ENCODE peak calls at places on chromosomes 6 and 20, in five cellular contexts. One of them, this sample, is unnamed.
A peak's percentile ranks its signal among the peaks of the same experiment; 100 is the strongest.

GRCh38 chr6:125512621-125513020 is 210.9 kb upstream of the HDDC2 start:
- DNase-seq in sigmoid colon: no peak
- DNase-seq in heart right ventricle: no peak
- DNase-seq in PC-9: no peak
- DNase-seq in heart left ventricle: no peak
- DNase-seq in this sample: no peak

GRCh38 chr6:131923356-131923755 is 27.8 kb downstream of the CCN2 start:
- DNase-seq in sigmoid colon: peak; percentile 70
- DNase-seq in heart right ventricle: no peak
- DNase-seq in PC-9: peak; percentile 59
- DNase-seq in heart left ventricle: peak; percentile 41
- DNase-seq in this sample: no peak

GRCh38 chr6:24431045-24431451 is 28.3 kb downstream of the MRS2 start:
- DNase-seq in heart right ventricle: no peak
- DNase-seq in PC-9: no peak
- DNase-seq in sigmoid colon: no peak
- DNase-seq in heart left ventricle: no peak
- DNase-seq in this sample: no peak

GRCh38 chr6:113137411-113137810 is 719.7 kb upstream of the MARCKS start:
- DNase-seq in heart right ventricle: peak; percentile 21
- DNase-seq in sigmoid colon: peak; percentile 58
- DNase-seq in heart left ventricle: peak; percentile 43
- DNase-seq in PC-9: no peak
- DNase-seq in this sample: no peak

GRCh38 chr6:56683882-56684281 is 41.2 kb upstream of the DST start:
- DNase-seq in heart right ventricle: no peak
- DNase-seq in heart left ventricle: no peak
- DNase-seq in sigmoid colon: no peak
- DNase-seq in PC-9: peak; percentile 80
- DNase-seq in this sample: no peak

GRCh38 chr20:64184795-64185194 is 20.5 kb downstream of the MYT1 start:
- DNase-seq in heart left ventricle: no peak
- DNase-seq in heart right ventricle: no peak
- DNase-seq in sigmoid colon: no peak
- DNase-seq in PC-9: no peak
- DNase-seq in this sample: no peak

GRCh38 chr6:169752074-169752623 is 727 bp downstream of the ERMARD start:
- DNase-seq in PC-9: no peak
- DNase-seq in sigmoid colon: no peak
- DNase-seq in heart left ventricle: no peak
- DNase-seq in heart right ventricle: no peak
- DNase-seq in this sample: no peak

GRCh38 chr20:49450281-49450707 is 32.2 kb downstream of the KCNB1 start:
- DNase-seq in heart left ventricle: no peak
- DNase-seq in heart right ventricle: no peak
- DNase-seq in sigmoid colon: no peak
- DNase-seq in PC-9: no peak
- DNase-seq in this sample: no peak

GRCh38 chr6:96760153-96760687 is 77.1 kb downstream of the GPR63 start:
- DNase-seq in heart left ventricle: no peak
- DNase-seq in sigmoid colon: no peak
- DNase-seq in heart right ventricle: no peak
- DNase-seq in PC-9: no peak
- DNase-seq in this sample: no peak

GRCh38 chr6:1942834-1943233 is 302.6 kb downstream of the GMDS start:
- DNase-seq in PC-9: no peak
- DNase-seq in heart right ventricle: no peak
- DNase-seq in heart left ventricle: no peak
- DNase-seq in sigmoid colon: no peak
- DNase-seq in this sample: no peak

GRCh38 chr6:128979061-128979460 is 96.1 kb downstream of the LAMA2 start:
- DNase-seq in sigmoid colon: no peak
- DNase-seq in heart left ventricle: no peak
- DNase-seq in PC-9: no peak
- DNase-seq in heart right ventricle: no peak
- DNase-seq in this sample: no peak

GRCh38 chr20:41428285-41428684 is 61.7 kb upstream of the EMILIN3 start:
- DNase-seq in heart left ventricle: no peak
- DNase-seq in heart right ventricle: no peak
- DNase-seq in sigmoid colon: no peak
- DNase-seq in PC-9: peak; percentile 53
- DNase-seq in this sample: no peak

GRCh38 chr20:19269737-19270325 is 57.4 kb downstream of the SLC24A3 start:
- DNase-seq in heart right ventricle: no peak
- DNase-seq in sigmoid colon: no peak
- DNase-seq in PC-9: no peak
- DNase-seq in heart left ventricle: no peak
- DNase-seq in this sample: no peak

GRCh38 chr6:150176659-150177058 is 33.8 kb downstream of the PPP1R14C start:
- DNase-seq in sigmoid colon: no peak
- DNase-seq in PC-9: peak; percentile 76
- DNase-seq in heart left ventricle: no peak
- DNase-seq in heart right ventricle: no peak
- DNase-seq in this sample: no peak
- TF ChIP-seq CTCF in sigmoid colon: no peak
- TF ChIP-seq CTCF in PC-9: no peak
- TF ChIP-seq CTCF in heart left ventricle: no peak
- TF ChIP-seq CTCF in heart right ventricle: no peak
- TF ChIP-seq CTCF in this sample: no peak

DNA sequence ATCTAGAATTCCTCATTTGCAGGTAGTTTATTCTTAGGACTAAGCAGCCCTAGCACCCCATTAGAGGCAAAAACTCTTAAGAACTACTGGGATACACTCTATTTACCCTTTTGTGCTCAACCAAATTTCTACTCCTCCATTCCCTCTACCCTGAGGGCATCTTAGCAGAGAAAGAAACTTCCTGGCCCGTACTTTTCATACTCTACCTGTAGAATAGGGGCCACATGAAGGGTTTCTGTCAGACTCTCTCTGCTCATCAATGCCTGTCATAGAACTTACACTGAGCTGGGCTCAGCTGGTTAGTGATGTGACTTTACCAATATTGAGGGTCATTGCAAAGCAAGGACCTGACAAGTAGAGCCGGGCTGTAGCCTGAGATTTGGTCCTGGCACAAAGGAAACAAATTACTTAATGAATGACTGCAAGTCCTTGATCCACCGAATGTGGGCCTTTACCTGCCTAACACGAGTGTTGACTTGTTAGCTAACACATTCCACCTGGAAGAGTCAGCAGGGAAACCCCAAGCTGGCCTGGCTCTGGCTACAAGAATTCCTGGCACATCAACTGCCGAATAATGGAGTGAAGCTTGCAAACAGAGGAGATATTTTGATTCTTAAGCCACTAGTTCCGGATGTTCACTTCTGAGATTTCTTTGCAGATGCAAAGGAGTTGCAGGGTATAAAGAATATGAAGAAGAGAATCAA is 280.5 kb upstream of the JAG1 start:
- DNase-seq in heart right ventricle: no peak
- DNase-seq in sigmoid colon: no peak
- DNase-seq in PC-9: peak; percentile 48
- DNase-seq in heart left ventricle: no peak
- DNase-seq in this sample: no peak
- H3K27ac ChIP-seq in heart right ventricle: no peak overlapping the region
- H3K27ac ChIP-seq in sigmoid colon: no peak overlapping the region
- H3K27ac ChIP-seq in PC-9: no peak overlapping the region
- H3K27ac ChIP-seq in heart left ventricle: no peak overlapping the region
- H3K27ac ChIP-seq in this sample: no peak overlapping the region

DNA sequence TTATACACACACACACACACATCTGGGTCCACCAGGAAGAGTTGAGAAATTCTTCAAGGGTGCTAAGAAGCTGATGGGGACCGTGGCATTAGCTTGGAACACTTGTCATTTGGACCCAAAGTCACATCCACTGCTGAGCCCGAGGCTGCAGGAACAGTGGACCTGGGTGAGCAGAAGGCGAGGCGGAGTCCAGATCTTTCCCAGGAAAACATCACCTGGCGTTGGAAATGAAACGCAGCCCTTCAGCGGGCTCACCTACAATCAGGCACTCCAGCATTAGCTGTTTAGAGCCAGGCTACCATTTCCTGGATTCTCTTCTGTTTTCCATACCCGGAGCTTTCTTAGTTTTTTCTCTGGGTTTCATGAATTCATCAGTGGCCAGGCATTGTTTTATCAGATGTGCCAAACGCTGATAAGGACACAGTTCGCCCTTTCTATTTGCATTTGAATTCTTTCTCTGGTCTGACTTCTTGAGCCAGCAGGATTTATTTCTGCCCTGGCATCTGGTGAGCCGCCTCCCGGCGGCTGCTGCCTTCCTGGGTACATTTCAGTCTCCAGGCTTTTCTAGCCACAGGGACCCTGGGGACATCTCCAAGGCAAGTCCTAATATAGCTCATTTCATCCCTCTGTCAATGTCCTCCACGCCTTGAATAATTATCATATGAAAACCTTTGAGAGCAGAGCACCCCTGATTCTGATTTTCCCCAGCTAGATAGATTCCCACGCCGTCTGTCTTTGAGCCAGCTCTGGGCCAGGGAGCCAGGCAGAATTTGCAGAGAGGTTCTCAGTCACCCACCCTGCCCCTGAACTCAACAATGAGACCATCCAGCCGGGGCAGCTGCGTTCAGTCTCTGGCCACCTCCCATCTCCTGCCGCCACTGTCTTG is 170.9 kb downstream of the TTLL2 start:
- DNase-seq in heart left ventricle: no peak
- DNase-seq in heart right ventricle: no peak
- DNase-seq in PC-9: no peak
- DNase-seq in sigmoid colon: peak; percentile 48
- DNase-seq in this sample: no peak
- H3K9me3 ChIP-seq in heart left ventricle: no peaks in the 10 kb centered on the region
- H3K9me3 ChIP-seq in heart right ventricle: no peaks in the 10 kb centered on the region
- H3K9me3 ChIP-seq in PC-9: no peaks in the 10 kb centered on the region
- H3K9me3 ChIP-seq in sigmoid colon: no peaks in the 10 kb centered on the region
- H3K9me3 ChIP-seq in this sample: no peaks in the 10 kb centered on the region

DNA sequence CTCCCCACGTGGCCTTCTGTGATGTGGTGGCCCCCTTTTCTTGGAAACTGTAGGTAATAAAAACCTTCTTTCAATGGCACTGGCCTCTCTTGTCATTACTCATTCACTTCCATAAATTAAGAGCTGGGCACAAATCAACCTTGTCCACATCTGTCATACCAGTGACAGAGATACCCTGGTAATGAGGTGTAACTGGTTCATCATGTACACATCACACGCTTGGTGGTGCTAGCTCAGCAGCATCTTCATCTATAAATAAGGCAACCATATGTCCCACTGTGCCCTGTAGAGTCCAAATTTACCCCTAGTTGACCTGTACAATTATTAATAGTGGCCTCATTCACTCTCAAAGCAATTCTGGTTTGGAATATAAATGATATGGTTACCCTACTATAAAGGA is 245.6 kb downstream of the HIVEP2 start:
- DNase-seq in heart right ventricle: no peak
- DNase-seq in heart left ventricle: no peak
- DNase-seq in sigmoid colon: no peak
- DNase-seq in PC-9: no peak
- DNase-seq in this sample: no peak
- TF ChIP-seq CTCF in heart right ventricle: no peak
- TF ChIP-seq CTCF in heart left ventricle: no peak
- TF ChIP-seq CTCF in sigmoid colon: no peak
- TF ChIP-seq CTCF in PC-9: no peak
- TF ChIP-seq CTCF in this sample: no peak

DNA sequence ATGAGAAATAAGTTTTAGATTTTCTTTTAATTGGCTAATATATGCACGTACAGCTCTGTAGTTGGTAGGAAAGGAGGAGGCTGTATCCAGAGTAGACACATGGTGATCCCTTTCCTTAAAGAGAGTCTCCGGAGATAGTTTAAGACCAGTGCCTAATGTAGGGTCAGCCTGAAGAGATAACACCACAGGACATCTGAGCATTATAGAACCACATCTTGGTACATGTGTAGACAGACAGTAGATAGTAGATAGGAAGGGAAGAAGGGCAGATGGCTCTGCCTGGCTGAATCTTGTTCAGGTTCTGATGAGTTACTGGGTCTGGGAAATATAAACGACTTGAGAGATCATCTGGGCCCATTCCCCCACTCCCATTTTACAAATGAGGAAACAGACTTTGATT is 18.5 kb downstream of the CHMP4B start:
- DNase-seq in heart left ventricle: no peak
- DNase-seq in heart right ventricle: no peak
- DNase-seq in PC-9: no peak
- DNase-seq in sigmoid colon: no peak
- DNase-seq in this sample: no peak
- H3K27ac ChIP-seq in heart left ventricle: peak overlapping the region; percentile 10
- H3K27ac ChIP-seq in heart right ventricle: no peak overlapping the region
- H3K27ac ChIP-seq in PC-9: peak overlapping the region; percentile 0
- H3K27ac ChIP-seq in sigmoid colon: peak overlapping the region; percentile 66
- H3K27ac ChIP-seq in this sample: no peak overlapping the region

GRCh38 chr6:168213121-168213524 is 106.5 kb downstream of the DACT2 start:
- DNase-seq in PC-9: no peak
- DNase-seq in sigmoid colon: no peak
- DNase-seq in heart right ventricle: no peak
- DNase-seq in heart left ventricle: no peak
- DNase-seq in this sample: no peak
- H3K9me3 ChIP-seq in PC-9: no peaks in the 10 kb centered on the region
- H3K9me3 ChIP-seq in sigmoid colon: no peaks in the 10 kb centered on the region
- H3K9me3 ChIP-seq in heart right ventricle: no peaks in the 10 kb centered on the region
- H3K9me3 ChIP-seq in heart left ventricle: no peaks in the 10 kb centered on the region
- H3K9me3 ChIP-seq in this sample: no peaks in the 10 kb centered on the region

GRCh38 chr20:3753501-3754257 is 13.9 kb downstream of the ADISSP start:
- DNase-seq in sigmoid colon: peak; percentile 68
- DNase-seq in PC-9: no peak
- DNase-seq in heart right ventricle: peak; percentile 27
- DNase-seq in heart left ventricle: no peak
- DNase-seq in this sample: no peak

GRCh38 chr20:3752386-3752759 is 15.2 kb downstream of the ADISSP start:
- DNase-seq in PC-9: no peak
- DNase-seq in sigmoid colon: no peak
- DNase-seq in heart left ventricle: no peak
- DNase-seq in heart right ventricle: no peak
- DNase-seq in this sample: no peak

GRCh38 chr20:3754258-3754595 is 13.3 kb downstream of the ADISSP start:
- DNase-seq in PC-9: no peak
- DNase-seq in sigmoid colon: peak; percentile 65
- DNase-seq in heart left ventricle: no peak
- DNase-seq in heart right ventricle: no peak
- DNase-seq in this sample: no peak

GRCh38 chr20:3751664-3752385 is 15.7 kb downstream of the ADISSP start:
- DNase-seq in heart left ventricle: peak; percentile 77
- DNase-seq in sigmoid colon: peak; percentile 80
- DNase-seq in PC-9: no peak
- DNase-seq in heart right ventricle: peak; percentile 79
- DNase-seq in this sample: peak; percentile 20

DNA sequence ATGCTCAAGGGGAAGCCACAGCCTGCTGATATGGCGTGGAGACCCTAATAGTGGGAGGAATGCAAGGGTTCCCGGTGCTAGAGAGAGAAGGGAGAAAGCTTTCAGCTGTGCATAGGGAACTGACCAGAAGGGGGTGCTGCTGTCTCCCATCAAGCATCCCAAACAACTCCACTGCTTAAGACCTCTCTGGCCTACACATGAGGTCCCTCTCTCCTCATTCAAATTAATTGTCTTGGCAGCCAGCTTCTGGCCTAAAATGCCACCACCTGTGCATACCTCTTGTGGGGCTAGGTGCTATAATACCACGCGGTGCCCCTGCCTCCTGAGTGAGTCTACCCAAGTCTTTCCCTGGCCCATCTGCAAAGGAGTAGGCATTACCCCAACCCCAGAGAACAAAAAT is 14.5 kb downstream of the ADISSP start:
- DNase-seq in heart right ventricle: no peak
- DNase-seq in heart left ventricle: peak; percentile 61
- DNase-seq in sigmoid colon: peak; percentile 85
- DNase-seq in PC-9: peak; percentile 39
- DNase-seq in this sample: peak; percentile 58
- TF ChIP-seq CTCF in heart right ventricle: peak; percentile 85
- TF ChIP-seq CTCF in heart left ventricle: peak; percentile 73
- TF ChIP-seq CTCF in sigmoid colon: peak; percentile 77
- TF ChIP-seq CTCF in PC-9: peak; percentile 71
- TF ChIP-seq CTCF in this sample: peak; percentile 60

This sample was measured in CD4-positive, alpha-beta T cell.